ENCODE peak calls at places on chromosome 7, in five cellular contexts. N, Y, D, W and S are unnamed samples. For H3K4me1, the result is how much of the 10 kb centered on the place peaks cover.

GRCh38 chr7:110541962-110542361 is 549.0 kb upstream of the LRRN3 start:
- DNase-seq in N (no peak), Y (no peak), D (no peak), W (no peak), S (no peak)

GRCh38 chr7:71784781-71785180 is 627.4 kb downstream of the CALN1 start:
- DNase-seq in D (no peak), W (no peak), Y (no peak), N (no peak), S (no peak)

GRCh38 chr7:105916603-105917002 is 40.2 kb upstream of the ATXN7L1 start:
- DNase-seq in Y (no peak), N (no peak), D (no peak), W (no peak), S (no peak)

GRCh38 chr7:19455508-19456132 is 253.2 kb downstream of the POLR1F start:
- DNase-seq in N (no peak), W (no peak), D (no peak), Y (no peak), S (no peak)

GRCh38 chr7:111855161-111855841 is 293.0 kb upstream of the IMMP2L start:
- DNase-seq in W (no peak), N (peak), Y (no peak), D (peak), S (no peak)

GRCh38 chr7:146826338-146826737 is 709.7 kb downstream of the CNTNAP2 start:
- DNase-seq in D (no peak), Y (no peak), W (no peak), N (no peak), S (no peak)

GRCh38 chr7:90648107-90648506 is 52.0 kb downstream of the CDK14 start:
- DNase-seq in W (no peak), D (no peak), N (no peak), Y (no peak), S (no peak)

GRCh38 chr7:101874028-101874427 is 56.6 kb downstream of the CUX1 start:
- DNase-seq in N (no peak), Y (no peak), W (no peak), D (no peak), S (no peak)

GRCh38 chr7:38328814-38329213 is 55.4 kb upstream of the TARP start:
- DNase-seq in W (no peak), N (no peak), Y (no peak), D (no peak), S (no peak)

GRCh38 chr7:17205850-17206353 is 92.5 kb upstream of the AHR start:
- DNase-seq in N (no peak), Y (no peak), D (no peak), W (no peak), S (no peak)

GRCh38 chr7:119228482-119228881 is 1004.0 kb downstream of the ANKRD7 start:
- DNase-seq in W (no peak), D (no peak), Y (no peak), N (no peak), S (no peak)

GRCh38 chr7:28163955-28164354 is 16.6 kb downstream of the JAZF1 start:
- DNase-seq in Y (no peak), N (no peak), W (no peak), D (no peak), S (no peak)

GRCh38 chr7:80711521-80711920 is 73.1 kb downstream of the CD36 start:
- DNase-seq in W (no peak), D (no peak), Y (no peak), N (no peak), S (no peak)

GRCh38 chr7:79927116-79927515 is 207.5 kb upstream of the GNAI1 start:
- DNase-seq in N (no peak), W (no peak), Y (no peak), D (no peak), S (no peak)

GRCh38 chr7:98324782-98325181 is 43.3 kb downstream of the BRI3 start:
- DNase-seq in N (no peak), D (no peak), Y (no peak), W (no peak), S (no peak)

GRCh38 chr7:18770154-18770807 is 274.7 kb downstream of the HDAC9 start:
- DNase-seq in W (no peak), D (no peak), N (no peak), Y (no peak), S (no peak)

GRCh38 chr7:28442540-28443420 is 30.5 kb downstream of the CREB5 start:
- DNase-seq in D (no peak), Y (no peak), N (no peak), W (no peak), S (no peak)

GRCh38 chr7:107570298-107570697 is 6.5 kb downstream of the DUS4L start:
- DNase-seq in W (no peak), Y (no peak), N (no peak), D (no peak), S (no peak)

GRCh38 chr7:151008143-151008510 is 16.2 kb downstream of the ATG9B start:
- DNase-seq in N (no peak), Y (no peak), W (peak), D (no peak), S (no peak)

GRCh38 chr7:138669364-138669763 is 31.8 kb downstream of the SVOPL start:
- DNase-seq in Y (no peak), D (no peak), W (no peak), N (no peak), S (no peak)

GRCh38 chr7:100894860-100895700 is 608 bp downstream of the ACHE start:
- DNase-seq in W (peak), Y (no peak), N (peak), D (peak), S (no peak)

GRCh38 chr7:101171442-101171837 is 6.1 kb upstream of the VGF start:
- DNase-seq in D (no peak), Y (no peak), N (no peak), W (no peak), S (no peak)

GRCh38 chr7:17118412-17118811 is 180.0 kb upstream of the AHR start:
- DNase-seq in N (no peak), D (no peak), W (no peak), Y (no peak), S (no peak)

GRCh38 chr7:128833939-128834310 is 3.7 kb downstream of the FLNC start:
- DNase-seq in Y (no peak), N (no peak), W (no peak), D (no peak), S (no peak)

GRCh38 chr7:32215697-32216096 is 145.5 kb upstream of the PDE1C start:
- DNase-seq in D (no peak), Y (no peak), N (no peak), W (no peak), S (no peak)

GRCh38 chr7:73647725-73648592 is 19.7 kb upstream of the VPS37D start:
- DNase-seq in N (no peak), Y (no peak), D (peak), W (peak), S (no peak)

GRCh38 chr7:73512018-73512780 is 9.9 kb downstream of the BAZ1B start:
- DNase-seq in N (no peak), Y (no peak), D (no peak), W (no peak), S (no peak)

GRCh38 chr7:116528008-116528789 is 3.4 kb downstream of the CAV1 start:
- DNase-seq in W (no peak), N (peak), D (peak), Y (no peak), S (peak)

GRCh38 chr7:155791836-155792235 is 20.4 kb downstream of the SHH start:
- DNase-seq in D (no peak), W (no peak), Y (no peak), N (no peak), S (no peak)

GRCh38 chr7:102101111-102101551 is 185.5 kb upstream of the SH2B2 start:
- DNase-seq in W (no peak), N (no peak), D (no peak), Y (no peak), S (no peak)

GRCh38 chr7:127478040-127478386 is 85.5 kb upstream of the ZNF800 start:
- DNase-seq in D (no peak), W (no peak), N (no peak), Y (no peak), S (no peak)

GRCh38 chr7:407706-408539 is 111.7 kb downstream of the PDGFA start:
- DNase-seq in D (no peak), N (no peak), W (peak), Y (no peak), S (no peak)

GRCh38 chr7:38873433-38873832 is 35.6 kb downstream of the VPS41 start:
- DNase-seq in W (no peak), Y (no peak), N (no peak), D (no peak), S (no peak)

GRCh38 chr7:140084972-140085371 is 22.2 kb upstream of the PARP12 start:
- DNase-seq in D (no peak), N (no peak), W (no peak), Y (no peak), S (no peak)

GRCh38 chr7:111424768-111425167 is 137.5 kb downstream of the IMMP2L start:
- DNase-seq in N (no peak), Y (no peak), W (no peak), D (no peak), S (no peak)

GRCh38 chr7:128168667-128169210 is 72.3 kb upstream of the LEP start:
- DNase-seq in N (no peak), D (peak), Y (no peak), W (peak), S (no peak)

GRCh38 chr7:65382452-65382851 is 8.8 kb downstream of the ZNF92 start:
- DNase-seq in N (no peak), W (no peak), D (no peak), Y (no peak), S (no peak)

GRCh38 chr7:65381742-65382141 is 8.1 kb downstream of the ZNF92 start:
- DNase-seq in Y (no peak), N (no peak), D (no peak), W (no peak), S (no peak)

GRCh38 chr7:65373608-65374351 is at the start of gene ZNF92:
- DNase-seq in D (peak), Y (peak), W (peak), N (peak), S (peak)

DNA sequence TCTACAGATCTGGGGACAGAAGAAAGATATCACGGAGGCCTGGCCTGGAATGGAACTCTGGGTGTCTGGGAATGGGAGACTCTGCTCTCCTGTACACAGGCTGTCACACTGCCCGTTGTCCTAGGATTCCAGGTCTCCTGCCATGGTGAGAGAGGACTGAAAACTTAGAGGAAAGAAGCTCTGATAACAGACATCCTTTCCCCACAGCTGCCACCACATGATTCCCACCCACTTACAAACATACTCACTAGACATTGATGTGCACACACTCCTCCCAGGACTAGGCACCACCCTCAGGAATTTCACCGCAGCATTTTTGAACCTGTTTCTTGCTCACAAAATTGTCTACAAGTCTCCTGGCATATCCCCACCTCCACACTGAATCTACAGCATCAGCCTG is 5.7 kb downstream of the ZNF92 start:
- DNase-seq in W (no peak), N (no peak), Y (no peak), D (no peak), S (no peak)
- H3K4me1 ChIP-seq in W (under half), N (under half), Y (under half), D (under half), S (under half)

DNA sequence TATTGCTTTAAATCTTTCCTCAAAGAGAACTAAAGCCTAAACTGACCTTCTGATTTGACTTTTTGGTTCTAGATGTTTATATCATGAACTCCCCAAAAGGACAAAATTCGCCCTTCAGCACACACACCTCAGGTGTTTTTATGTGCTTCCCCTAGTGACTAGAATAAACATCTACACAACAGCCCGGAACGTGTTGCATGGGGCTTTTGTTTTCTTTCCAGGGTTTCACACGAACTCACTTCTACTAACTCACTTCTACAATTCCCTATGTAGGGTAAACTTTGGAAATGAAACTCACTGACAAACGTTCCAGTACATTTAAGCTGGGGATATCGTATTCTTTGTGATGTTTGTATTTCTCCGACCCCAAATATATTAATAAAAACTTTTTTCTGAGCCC is 1.4 kb downstream of the TRA2A start:
- DNase-seq in Y (peak), W (no peak), N (no peak), D (no peak), S (no peak)
- H3K4me3 ChIP-seq in Y (peak), W (peak), N (peak), D (peak), S (peak)

DNA sequence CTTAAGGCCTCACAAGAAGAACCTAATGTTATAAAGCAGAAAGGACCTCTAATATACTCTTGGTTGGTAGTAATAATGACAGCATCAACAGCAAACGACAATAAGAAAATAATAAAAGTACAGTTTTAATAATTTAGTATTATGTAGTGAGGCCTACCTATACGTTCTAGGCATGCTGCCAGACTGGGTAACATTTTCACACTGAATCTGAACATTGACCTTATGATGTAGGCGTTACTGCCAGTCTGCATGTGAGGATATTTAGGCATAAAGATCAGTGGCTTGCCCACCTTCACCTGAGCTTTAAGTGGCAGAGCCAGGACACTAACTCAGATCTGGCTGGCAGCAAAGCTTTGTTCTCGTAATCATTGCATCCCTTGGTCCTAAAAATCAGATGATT is 2.5 kb downstream of the FGL2 start:
- DNase-seq in Y (no peak), N (no peak), W (no peak), D (no peak), S (no peak)
- H3K4me1 ChIP-seq in Y (under half), N (under half), W (under half), D (under half), S (under half)

GRCh38 chr7:47537716-47538640 is 43.9 kb downstream of the TNS3 start:
- DNase-seq in D (no peak), Y (no peak), N (no peak), W (no peak), S (no peak)
- H3K4me3 ChIP-seq in D (no peak), Y (peak), N (peak), W (peak), S (peak)

GRCh38 chr7:30322656-30323355 is 38.4 kb downstream of the ZNRF2 start:
- DNase-seq in W (no peak), N (no peak), D (no peak), Y (no peak), S (no peak)

GRCh38 chr7:30321992-30322637 is 37.7 kb downstream of the ZNRF2 start:
- DNase-seq in D (no peak), N (no peak), Y (no peak), W (no peak), S (no peak)

GRCh38 chr7:30321089-30321991 is 36.9 kb downstream of the ZNRF2 start:
- DNase-seq in Y (no peak), D (no peak), N (no peak), W (no peak), S (no peak)

GRCh38 chr7:30315589-30315988 is 31.2 kb downstream of the ZNRF2 start:
- DNase-seq in W (no peak), N (no peak), D (no peak), Y (no peak), S (no peak)

GRCh38 chr7:30320392-30320791 is 36.0 kb downstream of the ZNRF2 start:
- DNase-seq in Y (no peak), N (no peak), D (no peak), W (no peak), S (no peak)
- H3K4me1 ChIP-seq in Y (under half), N (under half), D (under half), W (under half), S (under half)